ENCODE peak calls at places on chromosomes 4 and X, in ten cellular contexts. One of them, this sample, is unnamed.

GRCh38 chr4:188903995-188904394 is 764.8 kb downstream of the TRIML1 start:
- DNase-seq in astrocyte of the cerebellum: no peak
- DNase-seq in MM.1S: no peak
- DNase-seq in suprapubic skin: no peak
- DNase-seq in cardiac muscle cell: no peak
- DNase-seq in foreskin fibroblast: no peak
- DNase-seq in lower lobe of right lung: no peak
- DNase-seq in astrocyte: no peak
- DNase-seq in left ventricle myocardium inferior: no peak
- DNase-seq in AG10803: no peak
- DNase-seq in this sample: peak

GRCh38 chr4:172009461-172009860 is 196.3 kb downstream of the GALNTL6 start:
- DNase-seq in astrocyte of the cerebellum: peak
- DNase-seq in MM.1S: no peak
- DNase-seq in suprapubic skin: no peak
- DNase-seq in cardiac muscle cell: no peak
- DNase-seq in foreskin fibroblast: no peak
- DNase-seq in lower lobe of right lung: no peak
- DNase-seq in astrocyte: peak
- DNase-seq in left ventricle myocardium inferior: no peak
- DNase-seq in AG10803: peak
- DNase-seq in this sample: no peak

GRCh38 chr4:152896819-152897218 is 39.3 kb upstream of the FHDC1 start:
- DNase-seq in astrocyte of the cerebellum: no peak
- DNase-seq in MM.1S: no peak
- DNase-seq in suprapubic skin: no peak
- DNase-seq in cardiac muscle cell: no peak
- DNase-seq in foreskin fibroblast: no peak
- DNase-seq in lower lobe of right lung: no peak
- DNase-seq in astrocyte: peak
- DNase-seq in left ventricle myocardium inferior: no peak
- DNase-seq in AG10803: peak
- DNase-seq in this sample: no peak

GRCh38 chr4:128812360-128812958 is 3.0 kb downstream of the JADE1 start:
- DNase-seq in astrocyte of the cerebellum: no peak
- DNase-seq in MM.1S: peak
- DNase-seq in suprapubic skin: peak
- DNase-seq in cardiac muscle cell: peak
- DNase-seq in foreskin fibroblast: peak
- DNase-seq in lower lobe of right lung: peak
- DNase-seq in astrocyte: peak
- DNase-seq in left ventricle myocardium inferior: no peak
- DNase-seq in AG10803: peak
- DNase-seq in this sample: no peak

GRCh38 chrX:10072786-10073568 is 83.8 kb upstream of the CLCN4 start:
- DNase-seq in astrocyte of the cerebellum: no peak
- DNase-seq in MM.1S: no peak
- DNase-seq in suprapubic skin: no peak
- DNase-seq in cardiac muscle cell: no peak
- DNase-seq in foreskin fibroblast: no peak
- DNase-seq in lower lobe of right lung: no peak
- DNase-seq in astrocyte: no peak
- DNase-seq in left ventricle myocardium inferior: no peak
- DNase-seq in AG10803: no peak
- DNase-seq in this sample: no peak

GRCh38 chr4:89284828-89285227 is 22.8 kb downstream of the GPRIN3 start:
- DNase-seq in astrocyte of the cerebellum: no peak
- DNase-seq in MM.1S: no peak
- DNase-seq in suprapubic skin: no peak
- DNase-seq in cardiac muscle cell: no peak
- DNase-seq in foreskin fibroblast: no peak
- DNase-seq in lower lobe of right lung: peak
- DNase-seq in astrocyte: no peak
- DNase-seq in left ventricle myocardium inferior: no peak
- DNase-seq in AG10803: no peak
- DNase-seq in this sample: no peak

GRCh38 chr4:52996261-52997131 is 134.4 kb downstream of the RASL11B start:
- DNase-seq in astrocyte of the cerebellum: peak
- DNase-seq in MM.1S: no peak
- DNase-seq in suprapubic skin: no peak
- DNase-seq in cardiac muscle cell: peak
- DNase-seq in foreskin fibroblast: peak
- DNase-seq in lower lobe of right lung: no peak
- DNase-seq in astrocyte: peak
- DNase-seq in left ventricle myocardium inferior: peak
- DNase-seq in AG10803: peak
- DNase-seq in this sample: no peak

GRCh38 chr4:128284317-128284716 is 3.3 kb downstream of the PGRMC2 start:
- DNase-seq in astrocyte of the cerebellum: no peak
- DNase-seq in MM.1S: no peak
- DNase-seq in suprapubic skin: no peak
- DNase-seq in cardiac muscle cell: no peak
- DNase-seq in foreskin fibroblast: no peak
- DNase-seq in lower lobe of right lung: no peak
- DNase-seq in astrocyte: no peak
- DNase-seq in left ventricle myocardium inferior: no peak
- DNase-seq in AG10803: no peak
- DNase-seq in this sample: no peak

DNA sequence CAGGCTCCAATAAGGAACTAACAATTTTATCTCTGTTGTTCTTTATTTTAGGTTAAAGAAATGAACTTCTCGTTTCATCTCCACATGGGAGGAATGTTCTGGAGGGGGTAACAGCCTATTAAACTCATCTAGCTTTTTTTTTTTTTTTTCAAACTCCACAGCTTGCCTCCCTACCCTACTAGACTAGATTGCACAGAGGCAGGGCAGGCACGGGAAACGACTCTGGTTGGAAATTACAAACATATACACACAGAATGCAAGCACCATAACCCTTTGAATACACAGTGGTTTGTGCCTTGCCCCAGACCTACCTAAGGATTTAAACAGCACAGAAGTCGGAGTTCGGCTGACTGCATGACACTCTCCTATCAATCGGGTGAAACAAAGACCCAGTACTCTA is 2.7 kb downstream of the MECP2 start:
- DNase-seq in astrocyte of the cerebellum: no peak
- DNase-seq in MM.1S: no peak
- DNase-seq in suprapubic skin: no peak
- DNase-seq in cardiac muscle cell: no peak
- DNase-seq in foreskin fibroblast: no peak
- DNase-seq in lower lobe of right lung: no peak
- DNase-seq in astrocyte: no peak
- DNase-seq in left ventricle myocardium inferior: no peak
- DNase-seq in AG10803: no peak
- DNase-seq in this sample: no peak
- H3K4me3 ChIP-seq in astrocyte of the cerebellum: no peak
- H3K4me3 ChIP-seq in MM.1S: no peak
- H3K4me3 ChIP-seq in suprapubic skin: peak
- H3K4me3 ChIP-seq in cardiac muscle cell: no peak
- H3K4me3 ChIP-seq in foreskin fibroblast: peak
- H3K4me3 ChIP-seq in lower lobe of right lung: peak
- H3K4me3 ChIP-seq in astrocyte: no peak
- H3K4me3 ChIP-seq in left ventricle myocardium inferior: peak
- H3K4me3 ChIP-seq in AG10803: no peak
- H3K4me3 ChIP-seq in this sample: no peak

GRCh38 chr4:137198791-137199190 is 333.5 kb downstream of the PCDH18 start:
- DNase-seq in astrocyte of the cerebellum: no peak
- DNase-seq in MM.1S: no peak
- DNase-seq in suprapubic skin: no peak
- DNase-seq in cardiac muscle cell: no peak
- DNase-seq in foreskin fibroblast: no peak
- DNase-seq in lower lobe of right lung: no peak
- DNase-seq in astrocyte: no peak
- DNase-seq in left ventricle myocardium inferior: no peak
- DNase-seq in AG10803: no peak
- DNase-seq in this sample: no peak

GRCh38 chr4:137200322-137200721 is 332.0 kb downstream of the PCDH18 start:
- DNase-seq in astrocyte of the cerebellum: no peak
- DNase-seq in MM.1S: no peak
- DNase-seq in suprapubic skin: no peak
- DNase-seq in cardiac muscle cell: no peak
- DNase-seq in foreskin fibroblast: no peak
- DNase-seq in lower lobe of right lung: no peak
- DNase-seq in astrocyte: no peak
- DNase-seq in left ventricle myocardium inferior: no peak
- DNase-seq in AG10803: no peak
- DNase-seq in this sample: peak

GRCh38 chr4:137203601-137204000 is 328.7 kb downstream of the PCDH18 start:
- DNase-seq in astrocyte of the cerebellum: peak
- DNase-seq in MM.1S: no peak
- DNase-seq in suprapubic skin: no peak
- DNase-seq in cardiac muscle cell: no peak
- DNase-seq in foreskin fibroblast: peak
- DNase-seq in lower lobe of right lung: no peak
- DNase-seq in astrocyte: peak
- DNase-seq in left ventricle myocardium inferior: no peak
- DNase-seq in AG10803: peak
- DNase-seq in this sample: no peak
- TF ChIP-seq CTCF in astrocyte of the cerebellum: no peak
- TF ChIP-seq CTCF in MM.1S: no peak
- TF ChIP-seq CTCF in suprapubic skin: no peak
- TF ChIP-seq CTCF in cardiac muscle cell: no peak
- TF ChIP-seq CTCF in foreskin fibroblast: no peak
- TF ChIP-seq CTCF in lower lobe of right lung: no peak
- TF ChIP-seq CTCF in astrocyte: no peak
- TF ChIP-seq CTCF in left ventricle myocardium inferior: no peak
- TF ChIP-seq CTCF in AG10803: peak
- TF ChIP-seq CTCF in this sample: no peak

GRCh38 chr4:151887816-151888180 is 127.0 kb upstream of the GATB start:
- DNase-seq in astrocyte of the cerebellum: no peak
- DNase-seq in MM.1S: no peak
- DNase-seq in suprapubic skin: no peak
- DNase-seq in cardiac muscle cell: no peak
- DNase-seq in foreskin fibroblast: no peak
- DNase-seq in lower lobe of right lung: no peak
- DNase-seq in astrocyte: no peak
- DNase-seq in left ventricle myocardium inferior: no peak
- DNase-seq in AG10803: no peak
- DNase-seq in this sample: no peak

GRCh38 chr4:151879705-151880104 is 118.9 kb upstream of the GATB start:
- DNase-seq in astrocyte of the cerebellum: no peak
- DNase-seq in MM.1S: no peak
- DNase-seq in suprapubic skin: no peak
- DNase-seq in cardiac muscle cell: no peak
- DNase-seq in foreskin fibroblast: no peak
- DNase-seq in lower lobe of right lung: no peak
- DNase-seq in astrocyte: no peak
- DNase-seq in left ventricle myocardium inferior: no peak
- DNase-seq in AG10803: no peak
- DNase-seq in this sample: no peak

GRCh38 chr4:151885123-151885522 is 124.3 kb upstream of the GATB start:
- DNase-seq in astrocyte of the cerebellum: no peak
- DNase-seq in MM.1S: no peak
- DNase-seq in suprapubic skin: no peak
- DNase-seq in cardiac muscle cell: no peak
- DNase-seq in foreskin fibroblast: no peak
- DNase-seq in lower lobe of right lung: no peak
- DNase-seq in astrocyte: no peak
- DNase-seq in left ventricle myocardium inferior: no peak
- DNase-seq in AG10803: no peak
- DNase-seq in this sample: no peak

GRCh38 chr4:151887151-151887815 is 126.5 kb upstream of the GATB start:
- DNase-seq in astrocyte of the cerebellum: peak
- DNase-seq in MM.1S: no peak
- DNase-seq in suprapubic skin: no peak
- DNase-seq in cardiac muscle cell: no peak
- DNase-seq in foreskin fibroblast: peak
- DNase-seq in lower lobe of right lung: no peak
- DNase-seq in astrocyte: peak
- DNase-seq in left ventricle myocardium inferior: no peak
- DNase-seq in AG10803: peak
- DNase-seq in this sample: no peak

GRCh38 chr4:151882072-151882803 is 121.4 kb upstream of the GATB start:
- DNase-seq in astrocyte of the cerebellum: no peak
- DNase-seq in MM.1S: no peak
- DNase-seq in suprapubic skin: no peak
- DNase-seq in cardiac muscle cell: no peak
- DNase-seq in foreskin fibroblast: no peak
- DNase-seq in lower lobe of right lung: no peak
- DNase-seq in astrocyte: no peak
- DNase-seq in left ventricle myocardium inferior: no peak
- DNase-seq in AG10803: no peak
- DNase-seq in this sample: no peak
- H3K4me3 ChIP-seq in astrocyte of the cerebellum: no peak
- H3K4me3 ChIP-seq in MM.1S: no peak
- H3K4me3 ChIP-seq in suprapubic skin: no peak
- H3K4me3 ChIP-seq in cardiac muscle cell: no peak
- H3K4me3 ChIP-seq in foreskin fibroblast: no peak
- H3K4me3 ChIP-seq in lower lobe of right lung: no peak
- H3K4me3 ChIP-seq in astrocyte: no peak
- H3K4me3 ChIP-seq in left ventricle myocardium inferior: no peak
- H3K4me3 ChIP-seq in AG10803: no peak
- H3K4me3 ChIP-seq in this sample: no peak

GRCh38 chrX:145213504-145213903 is 33.8 kb upstream of the SPANXN1 start:
- DNase-seq in astrocyte of the cerebellum: no peak
- DNase-seq in MM.1S: peak
- DNase-seq in suprapubic skin: no peak
- DNase-seq in cardiac muscle cell: peak
- DNase-seq in foreskin fibroblast: no peak
- DNase-seq in lower lobe of right lung: no peak
- DNase-seq in astrocyte: no peak
- DNase-seq in left ventricle myocardium inferior: no peak
- DNase-seq in AG10803: no peak
- DNase-seq in this sample: no peak
- TF ChIP-seq CTCF in astrocyte of the cerebellum: peak
- TF ChIP-seq CTCF in MM.1S: peak
- TF ChIP-seq CTCF in suprapubic skin: no peak
- TF ChIP-seq CTCF in cardiac muscle cell: no peak
- TF ChIP-seq CTCF in foreskin fibroblast: no peak
- TF ChIP-seq CTCF in lower lobe of right lung: no peak
- TF ChIP-seq CTCF in astrocyte: peak
- TF ChIP-seq CTCF in left ventricle myocardium inferior: no peak
- TF ChIP-seq CTCF in AG10803: peak
- TF ChIP-seq CTCF in this sample: peak

DNA sequence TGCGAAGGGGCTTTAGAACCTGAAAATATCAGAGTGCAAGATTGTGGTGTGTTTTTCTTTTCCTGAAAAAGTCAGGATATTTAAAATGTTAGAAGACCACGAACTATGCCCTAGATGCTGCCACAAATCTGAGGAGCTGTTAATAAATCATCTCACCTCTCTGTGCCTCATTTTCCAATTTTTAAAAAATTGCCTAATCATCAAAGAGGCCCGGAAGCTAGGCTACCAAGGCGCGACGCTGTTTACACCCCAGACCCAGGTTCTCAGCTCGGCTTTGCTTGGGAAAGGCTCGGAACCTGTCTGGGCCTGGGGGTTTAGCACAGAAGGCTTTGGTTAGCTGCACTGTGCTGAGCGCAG is 409.6 kb downstream of the BCOR start:
- DNase-seq in astrocyte of the cerebellum: no peak
- DNase-seq in MM.1S: no peak
- DNase-seq in suprapubic skin: no peak
- DNase-seq in cardiac muscle cell: no peak
- DNase-seq in foreskin fibroblast: no peak
- DNase-seq in lower lobe of right lung: no peak
- DNase-seq in astrocyte: no peak
- DNase-seq in left ventricle myocardium inferior: no peak
- DNase-seq in AG10803: no peak
- DNase-seq in this sample: no peak
- H3K4me3 ChIP-seq in astrocyte of the cerebellum: peak
- H3K4me3 ChIP-seq in MM.1S: peak
- H3K4me3 ChIP-seq in suprapubic skin: peak
- H3K4me3 ChIP-seq in cardiac muscle cell: peak
- H3K4me3 ChIP-seq in foreskin fibroblast: peak
- H3K4me3 ChIP-seq in lower lobe of right lung: peak
- H3K4me3 ChIP-seq in astrocyte: no peak
- H3K4me3 ChIP-seq in left ventricle myocardium inferior: peak
- H3K4me3 ChIP-seq in AG10803: peak
- H3K4me3 ChIP-seq in this sample: peak